ENCODE peak calls at places on chromosomes 1 and 21, in ten cellular contexts. H is cardiac muscle cell, M is esophagus squamous epithelium, C is coronary artery, O is psoas muscle, T is hepatocyte, W is body of pancreas, K is uterus, E is fibroblast of pulmonary artery, J is lung. G is an unnamed sample.

GRCh38 chr1:1210726-1211540 is 3.0 kb downstream of the TNFRSF4 start:
- DNase-seq in C (no peak), O (peak; percentile 48), K (no peak), W (no peak), T (no peak), E (no peak), H (no peak), J (no peak), M (no peak), G (no peak)

GRCh38 chr1:113534130-113534817 is 144.0 kb downstream of the MAGI3 start:
- DNase-seq in O (no peak), C (no peak), K (no peak), E (peak; percentile 48), M (no peak), H (no peak), J (no peak), T (peak; percentile 17), W (no peak), G (peak; percentile 70)

GRCh38 chr1:12147116-12147753 is 19.6 kb upstream of the TNFRSF1B start:
- DNase-seq in E (no peak), J (no peak), K (no peak), T (no peak), C (no peak), W (no peak), M (no peak), H (no peak), O (no peak), G (no peak)

GRCh38 chr1:234976880-234977680 is 151.6 kb downstream of the TOMM20 start:
- DNase-seq in C (no peak), W (no peak), K (no peak), E (no peak), T (no peak), J (no peak), O (no peak), M (no peak), H (no peak), G (no peak)

GRCh38 chr1:116737855-116738318 is 16.3 kb upstream of the CD2 start:
- DNase-seq in O (no peak), E (no peak), K (no peak), T (no peak), J (no peak), C (no peak), M (no peak), H (no peak), W (no peak), G (no peak)

GRCh38 chr1:42740756-42741580 is 932 bp upstream of the CLDN19 start:
- DNase-seq in M (no peak), H (no peak), T (no peak), E (no peak), J (no peak), W (no peak), C (no peak), O (no peak), K (no peak), G (no peak)

GRCh38 chr1:16073490-16074104 is at the start of gene FAM131C:
- DNase-seq in H (peak; percentile 71), O (no peak), W (peak; percentile 55), T (peak; percentile 78), J (no peak), E (no peak), M (no peak), K (no peak), C (no peak), G (no peak)

GRCh38 chr1:22275626-22276395 is 132.9 kb upstream of the WNT4 start:
- DNase-seq in K (peak; percentile 25), E (peak; percentile 66), C (no peak), T (peak; percentile 68), J (peak; percentile 68), M (no peak), H (peak; percentile 75), W (peak; percentile 73), O (peak; percentile 65), G (peak; percentile 45)

GRCh38 chr1:200365897-200366426 is 43.9 kb downstream of the ZNF281 start:
- DNase-seq in C (no peak), M (no peak), J (no peak), K (no peak), O (no peak), T (no peak), H (no peak), W (no peak), E (no peak), G (no peak)

GRCh38 chr1:205492201-205492667 is 12.2 kb upstream of the CDK18 start:
- DNase-seq in E (no peak), O (no peak), C (no peak), J (no peak), T (no peak), K (no peak), W (peak; percentile 36), H (no peak), M (no peak), G (no peak)

GRCh38 chr21:23968722-23969647 is 1638.3 kb downstream of the MRPL39 start:
- DNase-seq in C (no peak), H (peak; percentile 71), M (no peak), O (no peak), T (peak; percentile 25), K (no peak), W (peak; percentile 62), E (peak; percentile 26), J (no peak), G (peak; percentile 14)

DNA sequence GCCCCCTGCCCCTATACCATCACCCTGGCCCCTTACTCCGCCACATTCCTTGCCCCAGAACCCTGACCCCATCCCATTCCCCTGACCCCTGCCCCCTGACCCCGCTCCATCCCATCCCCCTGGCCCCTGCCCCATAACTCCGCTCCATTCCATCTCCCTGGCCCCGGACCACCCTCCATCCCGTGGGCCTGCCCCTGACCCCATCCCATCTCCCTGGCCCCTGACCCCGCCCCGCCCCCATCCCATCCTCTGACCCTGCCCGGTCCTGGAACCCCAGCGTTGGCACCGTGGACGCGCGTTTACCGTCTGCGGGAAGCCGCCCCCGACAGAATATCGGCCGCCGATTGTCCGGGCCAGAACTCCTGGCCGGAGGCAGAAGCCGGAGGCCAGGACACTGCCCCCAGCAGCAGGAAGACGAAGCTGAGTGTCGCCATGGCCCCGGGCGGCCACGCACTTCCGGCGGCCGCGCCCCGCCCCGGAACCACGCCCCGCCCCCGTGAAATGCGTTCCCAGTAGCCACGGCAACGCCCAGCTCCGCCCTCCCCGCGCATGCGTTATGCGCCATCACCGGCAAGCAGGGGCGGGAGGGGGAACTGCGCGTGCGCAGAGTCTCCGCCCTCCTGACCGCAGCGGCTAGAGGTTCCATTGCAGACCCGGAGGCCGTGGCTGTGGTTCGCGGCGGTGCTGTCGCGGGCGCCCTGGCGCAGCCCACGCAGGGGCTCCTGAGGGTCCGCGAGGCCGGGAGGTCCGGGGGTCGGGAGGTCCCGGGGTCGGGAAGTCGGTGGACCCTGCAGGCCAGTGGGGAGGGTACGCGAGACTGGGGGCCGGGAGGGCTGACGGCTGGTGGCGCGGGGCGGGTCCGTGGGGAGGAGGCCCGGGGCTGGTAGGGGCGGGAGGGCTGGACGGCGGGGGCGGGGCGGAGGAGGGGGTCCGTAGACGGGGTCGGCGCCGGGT is at the start of gene POFUT2:
- DNase-seq in H (peak; percentile 97), E (peak; percentile 96), K (peak; percentile 96), J (peak; percentile 97), M (peak; percentile 65), O (peak; percentile 99), W (peak; percentile 98), T (peak; percentile 99), C (peak; percentile 98), G (peak; percentile 95)
- TF ChIP-seq CTCF in H (no peak), E (no peak), K (no peak), J (no peak), M (peak; percentile 21), O (no peak), W (no peak), T (no peak), C (no peak), G (no peak)

DNA sequence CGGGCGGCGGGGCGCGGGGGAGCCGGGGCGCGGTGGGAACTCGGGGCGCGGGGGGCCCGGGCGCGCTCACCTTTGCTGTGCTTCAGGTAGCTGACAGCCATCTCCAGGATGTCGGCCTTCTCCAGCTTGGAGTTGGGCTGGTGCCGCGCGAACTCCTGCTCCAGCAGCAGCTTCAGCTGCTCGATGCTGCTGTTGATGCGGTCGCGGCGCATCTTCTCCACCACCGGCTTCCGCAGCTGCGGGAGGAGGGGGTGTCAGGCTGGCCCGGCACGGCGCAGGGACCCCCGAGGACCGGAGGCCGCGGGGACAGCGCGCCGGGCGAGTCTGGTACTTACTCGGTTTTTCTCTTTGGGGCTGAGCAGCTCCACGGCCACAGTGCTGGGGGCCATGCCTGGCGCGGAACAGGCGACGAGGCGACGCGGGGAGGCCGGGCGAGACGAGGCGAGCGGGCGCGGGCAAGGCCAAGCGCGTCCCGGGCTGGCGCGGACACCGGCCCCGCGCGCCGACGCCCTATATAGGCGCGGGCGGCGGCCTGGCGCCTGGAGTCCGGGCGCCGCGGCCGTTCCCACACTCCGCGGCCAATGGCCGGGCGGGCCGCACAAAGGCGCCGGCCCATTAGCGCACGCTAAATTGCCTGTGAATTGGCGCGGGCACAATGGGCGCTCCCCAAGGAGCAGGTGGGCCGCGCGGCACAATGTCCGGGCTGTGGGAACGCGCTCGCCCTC is at the start of gene HES5:
- DNase-seq in J (no peak), W (peak; percentile 31), K (no peak), E (no peak), C (no peak), O (no peak), H (peak; percentile 70), T (no peak), M (no peak), G (no peak)
- H3K4me3 ChIP-seq in J (peak within 1 kb of the TSS; percentile 6), W (no peak within 1 kb of the TSS), K (no peak within 1 kb of the TSS), E (no peak within 1 kb of the TSS), C (peak within 1 kb of the TSS; percentile 71), O (peak within 1 kb of the TSS; percentile 58), H (peak within 1 kb of the TSS; percentile 20), T (no peak within 1 kb of the TSS), M (peak within 1 kb of the TSS; percentile 46), G (no peak within 1 kb of the TSS)

DNA sequence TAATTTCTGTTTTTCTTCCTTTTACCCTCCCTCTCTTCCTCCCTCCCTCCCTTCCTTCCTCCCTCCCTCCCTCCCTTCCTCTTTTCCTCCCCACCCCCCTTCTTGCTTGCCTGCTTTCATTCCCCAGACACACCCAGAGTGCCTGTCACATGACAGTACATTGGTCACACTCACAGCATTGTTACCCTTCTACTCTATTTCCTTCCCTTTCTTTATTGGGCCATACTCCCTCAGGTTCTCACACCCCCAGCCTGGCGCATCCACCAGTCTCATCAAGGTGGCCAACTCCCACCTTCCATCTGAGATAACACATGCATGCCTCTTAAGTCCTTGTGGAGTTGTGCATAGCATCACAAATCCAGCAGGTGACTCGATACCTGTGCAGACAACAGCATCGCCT is 10.9 kb downstream of the TMPRSS3 start:
- DNase-seq in W (no peak), C (no peak), K (no peak), T (peak; percentile 44), J (no peak), H (no peak), O (no peak), M (no peak), E (no peak), G (no peak)
- TF ChIP-seq CTCF in W (no peak), C (no peak), K (no peak), T (no peak), J (no peak), H (no peak), O (no peak), M (no peak), E (no peak), G (no peak)

DNA sequence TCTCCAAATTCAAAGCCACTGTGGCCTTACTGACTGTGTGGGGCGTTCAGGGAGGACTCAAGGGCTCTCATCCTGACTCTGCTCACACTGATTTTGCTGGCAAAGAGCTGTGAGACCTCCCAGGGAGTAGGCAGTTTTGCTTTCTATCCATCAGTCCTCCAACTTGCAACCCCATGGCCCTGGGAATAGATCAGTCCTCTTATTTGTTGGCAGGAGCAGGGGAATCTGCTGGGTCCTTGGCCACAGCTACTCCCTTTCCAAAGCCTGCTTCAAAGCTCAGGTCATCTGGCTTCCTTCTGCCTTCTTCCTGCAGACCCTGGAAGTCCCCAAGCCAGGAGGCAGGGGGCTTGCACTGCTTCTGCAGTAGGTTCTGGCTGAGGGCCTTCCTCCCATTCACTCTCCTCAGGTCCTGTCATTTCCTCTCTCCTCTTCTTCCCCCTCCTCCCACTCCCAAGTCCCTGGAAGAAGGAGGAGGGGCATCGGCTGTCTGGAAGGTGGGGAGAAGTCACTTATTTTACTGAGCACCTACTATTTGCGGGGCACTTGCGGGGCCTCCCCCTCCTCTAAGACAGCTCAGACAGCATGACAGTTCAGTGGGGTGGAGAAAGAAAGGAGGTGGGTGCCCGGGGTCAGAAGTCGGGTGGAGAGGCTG is 835 bp upstream of the NAV1 start:
- DNase-seq in T (no peak), W (no peak), C (no peak), M (no peak), K (no peak), H (no peak), E (no peak), O (no peak), J (no peak), G (no peak)
- H3K4me3 ChIP-seq in T (no peak overlapping the region), W (no peak overlapping the region), C (peak overlapping the region; percentile 92), M (peak overlapping the region; percentile 68), K (peak overlapping the region; percentile 38), H (peak overlapping the region; percentile 68), E (peak overlapping the region; percentile 80), O (peak overlapping the region; percentile 73), J (peak overlapping the region; percentile 11), G (peak overlapping the region; percentile 89)

G was measured in astrocyte of the spinal cord.